ENCODE peak calls at places on chromosomes 6 and 20, in nine cellular contexts. X is vagina, Z is breast epithelium, D is prostate gland, G is sigmoid colon, V is SK-N-SH, T is transverse colon, K is esophagus muscularis mucosa, W is HL-60. Q is an unnamed sample.

GRCh38 chr6:155187096-155187495 is 76.7 kb upstream of the CLDN20 start:
- DNase-seq in X (no peak), Z (no peak), D (no peak), G (no peak), V (no peak), T (no peak), K (no peak), W (no peak), Q (no peak)

GRCh38 chr20:63448050-63448449 is 24.4 kb downstream of the KCNQ2 start:
- DNase-seq in X (no peak), Z (no peak), D (no peak), G (no peak), V (no peak), T (peak), K (no peak), W (no peak), Q (no peak)

GRCh38 chr6:169793408-169793807 is 42.0 kb downstream of the ERMARD start:
- DNase-seq in X (peak), Z (no peak), D (no peak), G (no peak), V (no peak), T (no peak), K (peak), W (no peak), Q (no peak)

GRCh38 chr6:100877851-100878250 is 3.3 kb downstream of the ASCC3 start:
- DNase-seq in X (no peak), Z (no peak), D (no peak), G (no peak), V (no peak), T (no peak), K (no peak), W (no peak), Q (no peak)

GRCh38 chr6:137931849-137932465 is 64.9 kb downstream of the TNFAIP3 start:
- DNase-seq in X (no peak), Z (no peak), D (no peak), G (no peak), V (no peak), T (no peak), K (no peak), W (no peak), Q (no peak)

GRCh38 chr6:26349964-26350857 is 14.8 kb upstream of the BTN3A2 start:
- DNase-seq in X (no peak), Z (no peak), D (no peak), G (no peak), V (no peak), T (no peak), K (no peak), W (no peak), Q (no peak)

GRCh38 chr6:165986647-165987482 is 180.8 kb downstream of the TBXT start:
- DNase-seq in X (no peak), Z (no peak), D (no peak), G (peak), V (peak), T (no peak), K (no peak), W (no peak), Q (peak)

GRCh38 chr6:170279977-170280688 is 10.7 kb downstream of the DLL1 start:
- DNase-seq in X (no peak), Z (peak), D (no peak), G (peak), V (peak), T (peak), K (no peak), W (no peak), Q (peak)

GRCh38 chr6:14841901-14842421 is 403.9 kb upstream of the JARID2 start:
- DNase-seq in X (no peak), Z (no peak), D (peak), G (peak), V (no peak), T (no peak), K (no peak), W (peak), Q (no peak)

GRCh38 chr20:38590682-38591483 is 9.9 kb downstream of the ADIG start:
- DNase-seq in X (no peak), Z (no peak), D (no peak), G (no peak), V (no peak), T (no peak), K (peak), W (no peak), Q (no peak)

GRCh38 chr6:41377071-41377470 is 41.7 kb downstream of the NCR2 start:
- DNase-seq in X (no peak), Z (no peak), D (no peak), G (no peak), V (no peak), T (no peak), K (peak), W (no peak), Q (no peak)

GRCh38 chr6:166382500-166382932 is 224 bp downstream of the MPC1 start:
- DNase-seq in X (no peak), Z (no peak), D (no peak), G (peak), V (no peak), T (no peak), K (no peak), W (no peak), Q (no peak)

GRCh38 chr6:144898052-144898689 is 613.0 kb downstream of the UTRN start:
- DNase-seq in X (no peak), Z (no peak), D (no peak), G (no peak), V (no peak), T (no peak), K (no peak), W (no peak), Q (no peak)

GRCh38 chr20:36399147-36399968 is 93.2 kb downstream of the DLGAP4 start:
- DNase-seq in X (no peak), Z (no peak), D (no peak), G (no peak), V (peak), T (peak), K (no peak), W (peak), Q (no peak)

GRCh38 chr20:19073584-19074198 is 138.8 kb upstream of the SLC24A3 start:
- DNase-seq in X (peak), Z (no peak), D (no peak), G (no peak), V (peak), T (no peak), K (peak), W (no peak), Q (no peak)

GRCh38 chr20:62668441-62669027 is 26.2 kb downstream of the SLCO4A1 start:
- DNase-seq in X (no peak), Z (peak), D (peak), G (peak), V (peak), T (peak), K (no peak), W (peak), Q (no peak)

GRCh38 chr6:8102122-8102958 is at the start of gene EEF1E1:
- DNase-seq in X (peak), Z (peak), D (peak), G (peak), V (peak), T (peak), K (peak), W (peak), Q (peak)
- TF ChIP-seq CTCF in X (no peak), Z (no peak), D (no peak), G (no peak), V (no peak), T (no peak), K (peak), W (no peak), Q (no peak)

GRCh38 chr20:31699801-31700728 is 22.6 kb downstream of the BCL2L1 start:
- DNase-seq in X (no peak), Z (no peak), D (no peak), G (no peak), V (no peak), T (no peak), K (no peak), W (no peak), Q (no peak)
- H3K27ac ChIP-seq in X (peak), Z (peak), D (peak), G (peak), V (peak), T (peak), K (peak), W (no peak), Q (peak)

GRCh38 chr6:129773304-129773703 is 63.3 kb upstream of the ARHGAP18 start:
- DNase-seq in X (no peak), Z (no peak), D (no peak), G (no peak), V (no peak), T (no peak), K (no peak), W (no peak), Q (no peak)

GRCh38 chr6:129774697-129775447 is 64.9 kb upstream of the ARHGAP18 start:
- DNase-seq in X (no peak), Z (no peak), D (peak), G (peak), V (peak), T (peak), K (no peak), W (peak), Q (peak)

GRCh38 chr6:129778793-129779192 is 68.8 kb upstream of the ARHGAP18 start:
- DNase-seq in X (no peak), Z (no peak), D (no peak), G (no peak), V (no peak), T (no peak), K (no peak), W (no peak), Q (no peak)

GRCh38 chr6:129776542-129776941 is 66.6 kb upstream of the ARHGAP18 start:
- DNase-seq in X (no peak), Z (no peak), D (no peak), G (no peak), V (no peak), T (no peak), K (no peak), W (no peak), Q (no peak)
- TF ChIP-seq POLR2AphosphoS5 in X (no peak), Z (no peak), D (no peak), G (no peak), V (no peak), T (no peak), K (no peak), W (no peak), Q (no peak)

GRCh38 chr6:21742238-21742660 is 148.7 kb downstream of the SOX4 start:
- DNase-seq in X (no peak), Z (no peak), D (no peak), G (no peak), V (no peak), T (no peak), K (peak), W (no peak), Q (no peak)

GRCh38 chr6:21740719-21741118 is 147.2 kb downstream of the SOX4 start:
- DNase-seq in X (no peak), Z (no peak), D (no peak), G (no peak), V (no peak), T (no peak), K (no peak), W (no peak), Q (no peak)

GRCh38 chr6:21739838-21740237 is 146.3 kb downstream of the SOX4 start:
- DNase-seq in X (no peak), Z (no peak), D (no peak), G (no peak), V (no peak), T (no peak), K (peak), W (no peak), Q (no peak)

GRCh38 chr6:21739241-21739640 is 145.7 kb downstream of the SOX4 start:
- DNase-seq in X (no peak), Z (no peak), D (no peak), G (no peak), V (no peak), T (no peak), K (peak), W (no peak), Q (no peak)

GRCh38 chr6:21741221-21742109 is 147.9 kb downstream of the SOX4 start:
- DNase-seq in X (no peak), Z (no peak), D (no peak), G (no peak), V (peak), T (no peak), K (peak), W (no peak), Q (no peak)
- TF ChIP-seq CTCF in X (no peak), Z (no peak), D (no peak), G (no peak), V (no peak), T (no peak), K (no peak), W (no peak), Q (no peak)

GRCh38 chr20:59033616-59034165 is 1.6 kb upstream of the ATP5F1E start:
- DNase-seq in X (no peak), Z (no peak), D (no peak), G (no peak), V (no peak), T (no peak), K (peak), W (no peak), Q (no peak)

GRCh38 chr20:59032023-59032712 is at the start of gene ATP5F1E:
- DNase-seq in X (peak), Z (peak), D (peak), G (peak), V (peak), T (peak), K (peak), W (peak), Q (peak)

GRCh38 chr20:59031326-59032022 is 661 bp downstream of the ATP5F1E start:
- DNase-seq in X (no peak), Z (no peak), D (no peak), G (no peak), V (no peak), T (no peak), K (peak), W (no peak), Q (no peak)

GRCh38 chr20:59032713-59033059 is 551 bp upstream of the ATP5F1E start:
- DNase-seq in X (no peak), Z (no peak), D (no peak), G (no peak), V (peak), T (no peak), K (no peak), W (no peak), Q (no peak)

DNA sequence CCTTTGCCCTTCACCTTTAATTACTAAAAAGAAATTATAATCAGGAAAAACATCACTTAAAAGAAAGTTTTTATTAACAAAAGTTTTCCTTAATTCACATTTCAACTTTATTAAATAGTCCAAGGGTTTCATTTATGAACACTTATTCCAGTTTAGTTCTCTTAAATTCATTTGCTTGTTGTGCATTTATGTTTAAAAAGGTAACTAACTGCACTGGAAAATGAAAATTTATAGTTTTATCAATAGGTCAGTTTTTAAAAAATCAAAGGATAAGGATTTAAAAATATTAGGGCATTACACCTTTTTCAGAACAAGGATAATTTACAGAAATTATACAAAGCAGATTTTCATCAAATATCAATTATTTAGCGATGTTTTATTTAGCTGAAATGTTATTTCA is 958 bp upstream of the ATP5F1E start:
- DNase-seq in X (no peak), Z (no peak), D (no peak), G (no peak), V (no peak), T (no peak), K (no peak), W (no peak), Q (no peak)
- H3K27ac ChIP-seq in X (peak), Z (peak), D (peak), G (peak), V (peak), T (peak), K (peak), W (peak), Q (peak)

GRCh38 chr6:13576017-13576416 is 1.6 kb downstream of the SIRT5 start:
- DNase-seq in X (no peak), Z (no peak), D (no peak), G (no peak), V (no peak), T (no peak), K (peak), W (no peak), Q (no peak)

GRCh38 chr6:13573669-13574110 is 711 bp upstream of the SIRT5 start:
- DNase-seq in X (no peak), Z (no peak), D (peak), G (peak), V (no peak), T (peak), K (no peak), W (peak), Q (no peak)

GRCh38 chr6:13574149-13574570 is 241 bp upstream of the SIRT5 start:
- DNase-seq in X (no peak), Z (peak), D (peak), G (peak), V (peak), T (peak), K (peak), W (peak), Q (peak)

GRCh38 chr6:13575377-13575775 is 975 bp downstream of the SIRT5 start:
- DNase-seq in X (no peak), Z (no peak), D (no peak), G (no peak), V (no peak), T (no peak), K (no peak), W (no peak), Q (no peak)

DNA sequence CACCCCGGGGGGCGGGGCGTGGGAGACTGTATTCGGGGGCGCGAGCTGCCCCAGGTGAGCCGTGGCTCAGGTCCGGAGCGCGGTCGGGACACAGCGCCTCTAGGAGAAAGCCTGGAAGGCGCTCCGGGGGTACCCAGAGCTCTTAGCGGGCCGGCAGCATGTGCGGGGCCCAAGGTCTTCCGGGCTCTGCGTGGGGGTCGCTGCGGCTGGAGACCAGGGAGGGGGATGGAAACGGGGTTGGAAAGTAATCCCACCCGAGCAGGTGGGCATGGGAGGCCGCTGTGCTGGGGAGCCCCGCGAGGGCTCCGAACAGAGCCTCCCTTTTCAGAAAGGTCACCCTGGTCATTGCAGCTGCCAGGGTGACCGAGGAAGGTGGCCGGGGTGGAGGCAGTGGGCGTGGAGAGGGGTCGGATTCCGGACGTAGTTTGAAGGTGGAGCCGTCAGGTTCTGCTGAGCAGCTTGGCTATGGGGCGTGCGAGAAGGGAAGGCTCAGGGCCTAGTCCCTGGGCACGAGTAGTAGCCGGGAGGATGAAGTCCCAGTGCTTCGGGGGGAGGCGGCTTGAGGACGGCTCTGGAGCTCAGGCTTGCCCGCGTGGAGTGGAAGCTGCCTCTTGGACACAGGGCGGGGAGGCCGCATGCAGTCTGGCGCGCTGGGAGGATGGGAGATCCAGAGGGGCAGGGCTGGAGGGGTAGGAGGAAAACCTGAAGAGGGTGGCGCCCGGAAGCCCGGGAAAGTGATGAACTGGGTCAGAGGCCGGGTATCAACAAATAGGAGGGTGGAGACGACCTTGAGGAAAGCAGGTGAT is at the start of gene SIRT5:
- DNase-seq in X (peak), Z (peak), D (peak), G (peak), V (peak), T (peak), K (peak), W (peak), Q (peak)
- TF ChIP-seq POLR2AphosphoS5 in X (peak), Z (peak), D (peak), G (peak), V (no peak), T (peak), K (peak), W (peak), Q (peak)

GRCh38 chr6:56620229-56620868 is 22.3 kb downstream of the DST start:
- DNase-seq in X (no peak), Z (no peak), D (no peak), G (no peak), V (no peak), T (no peak), K (no peak), W (no peak), Q (no peak)

GRCh38 chr6:56616967-56617366 is 25.7 kb downstream of the DST start:
- DNase-seq in X (no peak), Z (no peak), D (no peak), G (no peak), V (no peak), T (no peak), K (no peak), W (no peak), Q (no peak)

GRCh38 chr6:56613247-56613851 is 29.3 kb downstream of the DST start:
- DNase-seq in X (no peak), Z (no peak), D (no peak), G (no peak), V (no peak), T (no peak), K (no peak), W (no peak), Q (no peak)

DNA sequence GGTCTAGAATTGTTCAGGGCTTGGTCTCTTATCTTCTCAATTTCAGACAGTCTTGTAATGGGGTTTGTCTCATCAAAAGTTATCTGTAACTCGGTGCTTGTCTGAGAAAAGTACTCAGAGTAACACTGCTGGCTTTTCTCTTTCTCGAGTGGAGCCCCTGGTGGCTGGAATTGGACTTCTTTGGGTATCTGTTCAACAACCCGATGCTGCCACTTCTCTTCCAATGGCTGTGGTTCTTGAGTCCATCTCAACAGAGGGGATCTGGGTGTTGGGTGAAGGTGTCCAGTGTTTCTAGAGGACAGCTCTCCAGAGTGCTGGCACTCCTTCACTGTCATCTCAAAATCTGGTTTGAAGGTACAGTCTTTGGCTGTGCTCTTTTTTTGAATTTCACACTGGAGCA is 24.6 kb downstream of the DST start:
- DNase-seq in X (no peak), Z (peak), D (no peak), G (no peak), V (no peak), T (no peak), K (no peak), W (no peak), Q (no peak)
- TF ChIP-seq CTCF in X (no peak), Z (no peak), D (no peak), G (no peak), V (peak), T (no peak), K (no peak), W (no peak), Q (no peak)

DNA sequence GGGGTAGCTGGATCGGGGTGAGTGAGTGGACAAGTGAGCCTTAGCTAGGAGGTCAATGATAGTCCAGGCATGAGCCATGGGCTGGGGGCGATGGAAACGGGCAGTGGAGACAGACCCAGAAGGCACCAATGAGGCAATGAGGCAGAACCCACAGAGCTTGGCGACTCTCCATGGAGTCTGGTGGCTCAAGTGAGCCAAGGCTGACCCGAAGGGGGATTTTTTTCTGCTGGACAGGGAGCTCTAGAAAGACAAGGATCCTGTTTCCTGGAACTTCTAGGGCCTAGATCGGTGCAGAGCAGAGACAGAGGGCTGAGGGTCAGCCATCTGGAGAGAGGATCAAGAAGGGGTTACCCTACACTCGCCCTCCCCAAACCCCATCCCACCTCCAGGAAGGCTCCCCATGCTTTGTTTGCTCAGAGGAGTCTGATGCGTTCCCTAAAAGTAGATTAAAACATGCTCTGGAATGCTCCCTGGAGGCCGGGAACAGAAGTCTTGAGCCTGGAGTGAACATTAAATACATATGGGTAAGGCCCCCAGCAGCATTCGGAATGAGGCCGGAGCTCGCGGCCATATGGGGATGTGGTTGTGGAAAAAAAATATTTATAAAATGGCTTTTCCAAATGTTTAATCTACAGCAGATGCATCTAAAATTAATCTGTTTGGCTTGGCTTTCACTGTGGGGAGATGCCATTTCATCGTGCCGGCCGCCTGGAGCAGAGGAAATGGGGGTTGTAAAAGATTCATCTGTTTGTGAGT is 237.8 kb upstream of the PMEPA1 start:
- DNase-seq in X (no peak), Z (no peak), D (no peak), G (no peak), V (no peak), T (no peak), K (no peak), W (no peak), Q (no peak)
- H3K27ac ChIP-seq in X (peak), Z (no peak), D (no peak), G (no peak), V (peak), T (peak), K (no peak), W (no peak), Q (no peak)

GRCh38 chr20:48773837-48774418 is 53.9 kb downstream of the PREX1 start:
- DNase-seq in X (no peak), Z (no peak), D (no peak), G (no peak), V (no peak), T (peak), K (no peak), W (peak), Q (no peak)
- TF ChIP-seq POLR2AphosphoS5 in X (no peak), Z (no peak), D (no peak), G (no peak), V (no peak), T (no peak), K (no peak), W (no peak), Q (peak)